ENCODE peak calls at places on chromosomes 2 and 18, in four cellular contexts. R is thoracic aorta; J is CD4-positive, alpha-beta memory T cell; U is cardiac muscle cell. W is an unnamed sample.
A peak's percentile ranks its signal among the peaks of the same experiment; 100 is the strongest.

GRCh38 chr2:42639340-42640077 is 71.1 kb downstream of the MTA3 start:
- DNase-seq in J (no peak), R (no peak), U (no peak), W (no peak)

GRCh38 chr18:25648724-25649260 is 296.8 kb upstream of the ZNF521 start:
- DNase-seq in R (no peak), U (no peak), J (no peak), W (no peak)

GRCh38 chr2:85787981-85788340 is 34.2 kb downstream of the ATOH8 start:
- DNase-seq in R (no peak), J (no peak), U (no peak), W (no peak)

GRCh38 chr2:121532347-121532766 is 1.7 kb downstream of the RNU4ATAC start:
- DNase-seq in R (no peak), U (no peak), J (no peak), W (no peak)

GRCh38 chr2:219443016-219443696 is 8.5 kb downstream of the SPEG start:
- DNase-seq in R (no peak), J (no peak), U (no peak), W (no peak)

GRCh38 chr2:96847586-96847985 is 3.8 kb upstream of the ANKRD23 start:
- DNase-seq in U (no peak), R (no peak), J (no peak), W (no peak)

GRCh38 chr2:37590119-37590571 is 81.3 kb downstream of the CDC42EP3 start:
- DNase-seq in U (no peak), R (no peak), J (no peak), W (no peak)

GRCh38 chr2:240579771-240580614 is 6.5 kb upstream of the CAPN10 start:
- DNase-seq in J (peak; percentile 89), R (no peak), U (no peak), W (peak; percentile 74)

GRCh38 chr2:149568138-149568537 is 19.4 kb downstream of the MMADHC start:
- DNase-seq in U (no peak), R (no peak), J (no peak), W (no peak)

GRCh38 chr2:167692191-167692590 is 555.2 kb downstream of the STK39 start:
- DNase-seq in J (no peak), U (no peak), R (no peak), W (no peak)

DNA sequence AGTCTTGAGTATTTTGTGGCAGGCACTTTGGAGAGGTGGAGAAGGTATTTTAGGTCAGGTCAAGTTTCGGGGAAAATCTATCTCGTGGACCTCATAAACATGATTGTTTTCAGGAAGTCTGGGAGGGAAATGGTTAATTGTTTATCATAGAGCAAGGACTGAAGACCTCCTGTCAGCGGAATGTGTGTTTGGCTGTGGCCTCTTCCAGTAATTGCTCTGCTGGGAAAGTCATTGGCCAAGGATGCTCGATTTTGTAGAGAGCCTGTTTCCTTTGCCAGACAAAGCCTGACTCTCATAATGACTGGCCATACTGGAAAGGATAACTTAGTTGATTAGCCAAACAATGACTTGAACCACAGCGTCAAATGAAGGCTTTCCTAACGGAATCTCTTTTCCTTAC is 30.0 kb downstream of the IL1R2 start:
- DNase-seq in J (no peak), U (no peak), R (no peak), W (no peak)
- H3K4me1 ChIP-seq in J (no peaks in the 10 kb centered on the region), U (no peaks in the 10 kb centered on the region), R (peaks cover 29% of the 10 kb centered on the region), W (peaks cover 4% of the 10 kb centered on the region)

GRCh38 chr2:20436716-20437470 is 10.0 kb upstream of the RHOB start:
- DNase-seq in R (no peak), U (no peak), J (no peak), W (no peak)

GRCh38 chr2:20439503-20439902 is 7.4 kb upstream of the RHOB start:
- DNase-seq in U (no peak), R (no peak), J (no peak), W (no peak)

GRCh38 chr2:20439193-20439475 is 7.7 kb upstream of the RHOB start:
- DNase-seq in R (no peak), U (no peak), J (no peak), W (no peak)

GRCh38 chr2:20440001-20440560 is 6.8 kb upstream of the RHOB start:
- DNase-seq in J (no peak), U (no peak), R (no peak), W (no peak)

DNA sequence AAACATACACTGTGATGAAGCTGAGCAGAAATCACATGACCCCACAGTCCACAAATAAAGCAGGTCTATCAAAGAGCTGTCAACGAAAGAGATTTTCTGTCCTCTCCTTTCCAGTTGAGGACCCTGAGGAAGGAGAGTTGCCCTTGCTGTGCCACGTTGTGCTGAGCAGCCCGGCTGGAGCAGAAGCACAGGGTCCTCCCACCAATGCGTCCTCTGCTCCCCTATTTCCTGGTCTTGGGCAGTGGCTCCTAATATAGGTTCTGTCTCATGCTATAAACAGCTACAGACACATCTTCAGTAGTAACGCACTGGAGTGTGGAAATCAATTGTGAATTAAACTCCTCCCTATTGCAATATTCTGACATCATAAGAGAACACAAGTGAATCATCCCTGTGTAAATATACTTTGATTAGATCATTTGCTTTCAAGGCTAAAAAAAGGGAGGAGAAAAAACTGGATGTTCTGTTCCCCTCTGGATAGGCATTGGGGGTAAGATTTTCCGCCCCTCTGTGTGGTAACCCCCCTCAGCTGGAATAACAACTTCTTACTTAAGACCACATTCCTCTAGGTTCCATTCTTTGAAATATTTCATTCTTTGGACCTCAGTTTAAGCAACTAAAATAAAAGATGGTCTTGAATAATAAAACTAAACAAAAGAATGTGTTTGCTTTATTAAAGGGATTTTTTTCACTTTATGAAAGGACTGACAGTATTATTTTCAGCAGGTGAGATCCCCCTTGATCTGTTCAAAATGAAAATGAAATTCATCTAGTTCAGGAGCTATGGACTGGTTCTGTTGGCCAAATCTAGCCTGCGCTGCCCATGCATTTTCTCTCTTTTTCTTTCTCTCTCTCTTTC is 8.3 kb upstream of the RHOB start:
- DNase-seq in U (no peak), R (no peak), J (no peak), W (no peak)
- H3K4me3 ChIP-seq in U (no peak overlapping the region), R (peak overlapping the region; percentile 54), J (no peak overlapping the region), W (no peak overlapping the region)

DNA sequence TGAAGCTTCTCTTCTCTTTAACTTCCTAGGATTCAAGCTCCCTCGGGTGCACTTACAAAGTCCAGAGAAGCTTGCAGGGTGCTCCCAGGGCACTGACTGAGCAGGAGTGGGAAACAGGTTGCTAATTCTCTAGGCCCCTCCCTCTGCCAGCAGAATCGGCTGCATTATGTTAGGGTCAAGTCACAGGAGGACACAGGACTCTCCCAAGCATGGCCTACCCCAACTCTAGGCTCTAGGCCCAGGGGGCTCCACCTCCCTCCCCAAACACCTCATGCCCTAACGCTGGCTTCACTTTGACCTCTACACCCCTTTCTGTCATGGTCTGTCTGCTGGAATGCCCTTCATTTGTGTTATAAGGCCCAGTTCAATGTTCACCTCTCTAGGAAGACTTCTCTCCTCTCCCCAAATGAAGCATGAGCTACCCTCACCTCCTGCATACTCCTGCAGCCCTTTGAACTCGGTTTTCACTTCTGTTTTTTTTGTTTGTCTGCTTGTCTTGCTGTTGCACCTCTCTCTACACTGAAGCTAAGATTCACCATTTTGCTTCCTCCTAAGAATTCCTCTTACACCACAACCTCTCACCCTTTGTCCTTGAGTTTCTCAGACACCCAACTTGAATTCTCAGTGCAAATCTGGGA is 521.8 kb upstream of the ID2 start:
- DNase-seq in U (no peak), R (no peak), J (no peak), W (no peak)
- H3K27me3 ChIP-seq in U (no peaks in the 10 kb centered on the region), R (no peaks in the 10 kb centered on the region), J (no peaks in the 10 kb centered on the region), W (no peaks in the 10 kb centered on the region)

DNA sequence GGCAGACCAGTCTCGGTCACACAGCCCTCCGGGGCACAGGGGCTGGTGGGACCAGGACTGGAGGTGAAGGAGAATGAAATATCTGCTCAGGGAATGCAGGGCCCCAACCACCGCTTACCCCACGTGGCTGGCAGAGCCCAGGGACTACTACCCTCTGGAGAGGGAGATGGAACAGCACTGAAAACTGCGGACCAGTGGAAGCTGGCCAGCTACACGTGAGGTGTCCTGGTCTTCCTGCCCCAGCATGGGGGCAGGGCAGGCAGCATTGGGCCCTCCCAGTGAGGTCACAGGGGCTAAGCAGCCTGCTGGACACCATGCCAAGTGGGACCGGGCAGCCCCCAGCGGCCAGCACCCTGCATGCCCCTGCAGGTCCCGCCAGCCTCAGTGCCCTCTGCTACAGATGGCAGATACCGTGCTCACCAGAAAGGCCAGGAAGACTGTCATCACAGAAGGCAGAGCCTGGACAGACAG is 173.7 kb downstream of the HDAC4 start:
- DNase-seq in J (no peak), R (no peak), U (no peak), W (peak; percentile 61)
- H3K4me1 ChIP-seq in J (peaks cover 48% of the 10 kb centered on the region), R (peaks cover 54% of the 10 kb centered on the region), U (peaks cover 9% of the 10 kb centered on the region), W (peaks cover 22% of the 10 kb centered on the region)

DNA sequence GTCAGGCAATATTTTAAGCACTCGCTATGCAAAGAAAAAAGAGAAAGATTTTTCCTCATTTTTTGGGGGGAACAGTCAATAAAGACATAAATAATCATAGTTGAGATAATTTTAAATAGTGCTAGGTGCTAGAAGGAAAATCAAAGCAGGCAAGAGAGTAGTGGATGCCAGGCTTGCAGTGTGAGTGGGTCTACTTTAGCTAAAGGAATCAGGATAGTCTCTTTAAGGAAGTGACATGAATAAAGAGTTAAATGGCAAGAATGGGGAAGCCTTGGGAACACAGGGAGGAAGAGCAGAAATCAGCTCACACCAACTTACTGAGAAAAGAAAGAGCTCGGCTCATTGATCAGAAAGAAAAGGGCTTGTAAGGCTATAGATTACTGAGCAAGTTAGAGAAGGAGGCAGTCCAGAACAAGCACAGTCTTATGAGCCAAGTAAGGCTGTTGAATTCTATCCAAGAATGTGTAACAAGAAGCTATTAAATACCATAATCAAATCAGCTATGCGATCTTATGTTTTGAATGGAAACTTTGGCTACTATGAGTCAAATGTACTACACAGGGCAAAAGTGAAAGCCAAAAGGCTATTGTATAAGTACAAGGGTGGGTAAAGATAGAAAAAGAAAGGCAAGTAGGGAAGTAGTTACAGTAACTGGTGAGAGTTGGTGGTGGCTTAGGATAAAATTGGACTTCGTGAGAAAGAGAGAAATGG is 833.8 kb upstream of the PIK3C3 start:
- DNase-seq in R (no peak), U (no peak), J (no peak), W (no peak)
- H3K4me3 ChIP-seq in R (no peak overlapping the region), U (no peak overlapping the region), J (no peak overlapping the region), W (no peak overlapping the region)

GRCh38 chr2:100119235-100119634 is 23.2 kb downstream of the AFF3 start:
- DNase-seq in J (no peak), R (no peak), U (no peak), W (no peak)
- H3K27me3 ChIP-seq in J (no peaks in the 10 kb centered on the region), R (no peaks in the 10 kb centered on the region), U (peaks cover 18% of the 10 kb centered on the region), W (no peaks in the 10 kb centered on the region)

DNA sequence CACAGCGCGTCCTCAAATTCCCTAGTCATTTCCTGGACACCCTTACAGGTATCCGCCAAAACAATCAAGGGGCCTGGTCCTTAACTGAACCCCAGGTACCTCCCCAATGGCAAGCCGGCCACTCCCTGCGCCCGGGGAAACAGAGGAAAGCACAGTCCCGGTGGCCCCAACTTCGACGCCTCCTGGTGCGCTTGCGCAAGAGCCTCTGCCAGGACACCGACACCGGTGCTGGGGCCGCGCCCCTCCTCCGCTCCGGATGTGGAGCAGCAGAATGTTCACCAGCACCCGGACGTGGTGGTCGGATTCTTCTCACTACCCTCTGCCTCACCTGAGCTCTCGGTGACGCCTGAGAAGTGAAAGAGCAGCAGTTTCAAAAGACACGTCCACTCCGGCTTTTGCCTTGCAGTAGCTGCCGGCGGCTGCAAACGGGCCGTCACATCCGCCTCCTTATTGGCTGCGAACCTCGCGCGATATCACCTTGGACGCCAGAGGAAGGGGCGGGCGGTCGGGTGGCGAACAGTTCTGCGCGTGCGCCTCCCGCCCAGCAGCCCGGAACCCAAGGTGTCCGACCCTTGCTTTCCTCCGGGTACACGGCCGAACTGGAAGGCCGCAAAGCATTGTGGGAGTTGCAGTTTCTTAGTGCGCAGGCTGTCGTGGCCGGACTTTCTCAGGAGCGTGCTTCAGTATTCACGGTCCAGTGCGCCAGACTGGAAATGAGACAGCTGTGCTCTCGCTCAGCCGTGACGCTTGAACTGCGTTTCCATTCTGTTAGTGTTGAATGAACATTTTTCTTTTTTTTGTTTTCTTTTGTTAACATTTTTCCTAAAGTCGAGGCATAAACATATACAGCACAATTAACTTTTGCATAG is at the start of gene TXNDC9:
- DNase-seq in U (peak; percentile 100), R (peak; percentile 97), J (peak; percentile 98), W (peak; percentile 99)
- H3K4me1 ChIP-seq in U (peaks cover 17% of the 10 kb centered on the region), R (peaks cover 42% of the 10 kb centered on the region), J (peaks cover 55% of the 10 kb centered on the region), W (peaks cover 2% of the 10 kb centered on the region)